ENCODE peak calls at places on chromosome 11, in ten cellular contexts. One of them, this sample, is unnamed.

GRCh38 chr11:70159612-70160570 is 43.2 kb upstream of the FADD start:
- DNase-seq in neural progenitor cell: no peak
- DNase-seq in gastrocnemius medialis: no peak
- DNase-seq in psoas muscle: no peak
- DNase-seq in HAP-1: no peak
- DNase-seq in hepatocyte: no peak
- DNase-seq in right cardiac atrium: peak; percentile 59
- DNase-seq in A673: no peak
- DNase-seq in Peyer's patch: peak; percentile 81
- DNase-seq in transverse colon: peak; percentile 16
- DNase-seq in this sample: peak; percentile 41

GRCh38 chr11:3642071-3642951 is 519 bp upstream of the ART5 start:
- DNase-seq in neural progenitor cell: peak; percentile 97
- DNase-seq in right cardiac atrium: peak; percentile 96
- DNase-seq in Peyer's patch: peak; percentile 82
- DNase-seq in hepatocyte: peak; percentile 95
- DNase-seq in HAP-1: peak; percentile 96
- DNase-seq in transverse colon: peak; percentile 74
- DNase-seq in psoas muscle: peak; percentile 93
- DNase-seq in A673: peak; percentile 74
- DNase-seq in gastrocnemius medialis: peak; percentile 96
- DNase-seq in this sample: peak; percentile 81

GRCh38 chr11:129242855-129243254 is 50.7 kb upstream of the ARHGAP32 start:
- DNase-seq in transverse colon: no peak
- DNase-seq in Peyer's patch: no peak
- DNase-seq in neural progenitor cell: no peak
- DNase-seq in right cardiac atrium: no peak
- DNase-seq in hepatocyte: no peak
- DNase-seq in psoas muscle: no peak
- DNase-seq in gastrocnemius medialis: no peak
- DNase-seq in A673: no peak
- DNase-seq in HAP-1: no peak
- DNase-seq in this sample: no peak

GRCh38 chr11:108732395-108732794 is 67.5 kb downstream of the DDX10 start:
- DNase-seq in transverse colon: no peak
- DNase-seq in right cardiac atrium: no peak
- DNase-seq in neural progenitor cell: no peak
- DNase-seq in Peyer's patch: no peak
- DNase-seq in psoas muscle: no peak
- DNase-seq in HAP-1: no peak
- DNase-seq in A673: no peak
- DNase-seq in hepatocyte: no peak
- DNase-seq in gastrocnemius medialis: no peak
- DNase-seq in this sample: no peak

GRCh38 chr11:113314389-113315301 is at the start of gene TTC12:
- DNase-seq in right cardiac atrium: peak; percentile 98
- DNase-seq in hepatocyte: peak; percentile 97
- DNase-seq in transverse colon: peak; percentile 97
- DNase-seq in psoas muscle: peak; percentile 98
- DNase-seq in Peyer's patch: peak; percentile 98
- DNase-seq in HAP-1: no peak
- DNase-seq in gastrocnemius medialis: peak; percentile 92
- DNase-seq in neural progenitor cell: peak; percentile 94
- DNase-seq in A673: no peak
- DNase-seq in this sample: peak; percentile 99

GRCh38 chr11:111441443-111441842 is 62.4 kb upstream of the POU2AF1 start:
- DNase-seq in gastrocnemius medialis: no peak
- DNase-seq in transverse colon: no peak
- DNase-seq in psoas muscle: no peak
- DNase-seq in neural progenitor cell: no peak
- DNase-seq in HAP-1: no peak
- DNase-seq in A673: no peak
- DNase-seq in right cardiac atrium: no peak
- DNase-seq in hepatocyte: peak; percentile 54
- DNase-seq in Peyer's patch: no peak
- DNase-seq in this sample: no peak

GRCh38 chr11:45894555-45895247 is 9.2 kb downstream of the MAPK8IP1 start:
- DNase-seq in gastrocnemius medialis: no peak
- DNase-seq in Peyer's patch: no peak
- DNase-seq in transverse colon: no peak
- DNase-seq in HAP-1: no peak
- DNase-seq in right cardiac atrium: no peak
- DNase-seq in A673: no peak
- DNase-seq in neural progenitor cell: no peak
- DNase-seq in hepatocyte: no peak
- DNase-seq in psoas muscle: peak; percentile 20
- DNase-seq in this sample: no peak

GRCh38 chr11:280762-281485 is 2.7 kb downstream of the NLRP6 start:
- DNase-seq in transverse colon: no peak
- DNase-seq in Peyer's patch: peak; percentile 62
- DNase-seq in HAP-1: no peak
- DNase-seq in right cardiac atrium: peak; percentile 55
- DNase-seq in hepatocyte: no peak
- DNase-seq in A673: no peak
- DNase-seq in neural progenitor cell: no peak
- DNase-seq in psoas muscle: peak; percentile 48
- DNase-seq in gastrocnemius medialis: no peak
- DNase-seq in this sample: peak; percentile 55

GRCh38 chr11:13834463-13834862 is 128.1 kb upstream of the SPON1 start:
- DNase-seq in right cardiac atrium: no peak
- DNase-seq in neural progenitor cell: peak; percentile 65
- DNase-seq in psoas muscle: no peak
- DNase-seq in transverse colon: no peak
- DNase-seq in Peyer's patch: no peak
- DNase-seq in hepatocyte: no peak
- DNase-seq in HAP-1: peak; percentile 51
- DNase-seq in gastrocnemius medialis: no peak
- DNase-seq in A673: peak; percentile 2
- DNase-seq in this sample: no peak

GRCh38 chr11:75499423-75500305 is 26.1 kb downstream of the GDPD5 start:
- DNase-seq in right cardiac atrium: peak; percentile 78
- DNase-seq in hepatocyte: no peak
- DNase-seq in HAP-1: no peak
- DNase-seq in neural progenitor cell: no peak
- DNase-seq in A673: no peak
- DNase-seq in transverse colon: peak; percentile 32
- DNase-seq in Peyer's patch: no peak
- DNase-seq in gastrocnemius medialis: peak; percentile 81
- DNase-seq in psoas muscle: peak; percentile 84
- DNase-seq in this sample: no peak

GRCh38 chr11:75249704-75250103 is 9.1 kb downstream of the TPBGL start:
- DNase-seq in neural progenitor cell: no peak
- DNase-seq in transverse colon: no peak
- DNase-seq in Peyer's patch: no peak
- DNase-seq in HAP-1: no peak
- DNase-seq in hepatocyte: no peak
- DNase-seq in gastrocnemius medialis: no peak
- DNase-seq in right cardiac atrium: no peak
- DNase-seq in A673: no peak
- DNase-seq in psoas muscle: no peak
- DNase-seq in this sample: no peak

GRCh38 chr11:19714387-19715363 is 2.0 kb downstream of the NAV2 start:
- DNase-seq in transverse colon: no peak
- DNase-seq in gastrocnemius medialis: peak; percentile 37
- DNase-seq in HAP-1: no peak
- DNase-seq in psoas muscle: peak; percentile 67
- DNase-seq in hepatocyte: peak; percentile 38
- DNase-seq in neural progenitor cell: peak; percentile 49
- DNase-seq in right cardiac atrium: peak; percentile 71
- DNase-seq in A673: no peak
- DNase-seq in Peyer's patch: no peak
- DNase-seq in this sample: no peak

GRCh38 chr11:20161230-20161918 is 1.1 kb upstream of the DBX1 start:
- DNase-seq in neural progenitor cell: peak; percentile 68
- DNase-seq in right cardiac atrium: no peak
- DNase-seq in Peyer's patch: no peak
- DNase-seq in gastrocnemius medialis: no peak
- DNase-seq in A673: no peak
- DNase-seq in psoas muscle: no peak
- DNase-seq in hepatocyte: peak; percentile 26
- DNase-seq in HAP-1: peak; percentile 22
- DNase-seq in transverse colon: no peak
- DNase-seq in this sample: no peak

GRCh38 chr11:119370486-119371046 is 10.9 kb downstream of the USP2 start:
- DNase-seq in A673: no peak
- DNase-seq in gastrocnemius medialis: peak; percentile 96
- DNase-seq in HAP-1: no peak
- DNase-seq in Peyer's patch: peak; percentile 77
- DNase-seq in hepatocyte: peak; percentile 51
- DNase-seq in neural progenitor cell: no peak
- DNase-seq in psoas muscle: peak; percentile 89
- DNase-seq in right cardiac atrium: peak; percentile 77
- DNase-seq in transverse colon: peak; percentile 40
- DNase-seq in this sample: no peak

GRCh38 chr11:119367661-119368120 is 13.8 kb downstream of the USP2 start:
- DNase-seq in right cardiac atrium: no peak
- DNase-seq in psoas muscle: peak; percentile 73
- DNase-seq in HAP-1: no peak
- DNase-seq in Peyer's patch: peak; percentile 56
- DNase-seq in neural progenitor cell: no peak
- DNase-seq in gastrocnemius medialis: peak; percentile 77
- DNase-seq in transverse colon: no peak
- DNase-seq in A673: no peak
- DNase-seq in hepatocyte: peak; percentile 67
- DNase-seq in this sample: peak; percentile 60

GRCh38 chr11:119371067-119371601 is 10.4 kb downstream of the USP2 start:
- DNase-seq in gastrocnemius medialis: peak; percentile 85
- DNase-seq in transverse colon: no peak
- DNase-seq in neural progenitor cell: no peak
- DNase-seq in psoas muscle: no peak
- DNase-seq in hepatocyte: no peak
- DNase-seq in A673: no peak
- DNase-seq in right cardiac atrium: no peak
- DNase-seq in HAP-1: no peak
- DNase-seq in Peyer's patch: no peak
- DNase-seq in this sample: no peak

GRCh38 chr11:119368121-119369034 is 13.1 kb downstream of the USP2 start:
- DNase-seq in hepatocyte: peak; percentile 92
- DNase-seq in Peyer's patch: peak; percentile 97
- DNase-seq in gastrocnemius medialis: peak; percentile 98
- DNase-seq in psoas muscle: peak; percentile 97
- DNase-seq in right cardiac atrium: peak; percentile 84
- DNase-seq in HAP-1: peak; percentile 71
- DNase-seq in A673: peak; percentile 80
- DNase-seq in neural progenitor cell: peak; percentile 52
- DNase-seq in transverse colon: peak; percentile 89
- DNase-seq in this sample: peak; percentile 84

GRCh38 chr11:119369035-119369925 is 12.2 kb downstream of the USP2 start:
- DNase-seq in transverse colon: peak; percentile 66
- DNase-seq in gastrocnemius medialis: peak; percentile 88
- DNase-seq in HAP-1: no peak
- DNase-seq in psoas muscle: no peak
- DNase-seq in neural progenitor cell: no peak
- DNase-seq in hepatocyte: peak; percentile 48
- DNase-seq in A673: no peak
- DNase-seq in right cardiac atrium: no peak
- DNase-seq in Peyer's patch: peak; percentile 79
- DNase-seq in this sample: peak; percentile 72
- H3K4me1 ChIP-seq in transverse colon: peaks cover 69% of the 10 kb centered on the region
- H3K4me1 ChIP-seq in gastrocnemius medialis: peaks cover 99% of the 10 kb centered on the region
- H3K4me1 ChIP-seq in HAP-1: peaks cover 16% of the 10 kb centered on the region
- H3K4me1 ChIP-seq in psoas muscle: peaks cover 94% of the 10 kb centered on the region
- H3K4me1 ChIP-seq in neural progenitor cell: peaks cover 20% of the 10 kb centered on the region
- H3K4me1 ChIP-seq in hepatocyte: peaks cover 62% of the 10 kb centered on the region
- H3K4me1 ChIP-seq in A673: peaks cover 40% of the 10 kb centered on the region
- H3K4me1 ChIP-seq in right cardiac atrium: peaks cover 17% of the 10 kb centered on the region
- H3K4me1 ChIP-seq in Peyer's patch: peaks cover 4% of the 10 kb centered on the region
- H3K4me1 ChIP-seq in this sample: peaks cover 54% of the 10 kb centered on the region

GRCh38 chr11:58919561-58919960 is 19.7 kb upstream of the GLYATL1 start:
- DNase-seq in gastrocnemius medialis: no peak
- DNase-seq in psoas muscle: no peak
- DNase-seq in Peyer's patch: no peak
- DNase-seq in hepatocyte: no peak
- DNase-seq in A673: no peak
- DNase-seq in transverse colon: no peak
- DNase-seq in neural progenitor cell: no peak
- DNase-seq in HAP-1: no peak
- DNase-seq in right cardiac atrium: no peak
- DNase-seq in this sample: no peak
- H3K4me1 ChIP-seq in gastrocnemius medialis: no peaks in the 10 kb centered on the region
- H3K4me1 ChIP-seq in psoas muscle: no peaks in the 10 kb centered on the region
- H3K4me1 ChIP-seq in Peyer's patch: no peaks in the 10 kb centered on the region
- H3K4me1 ChIP-seq in hepatocyte: peaks cover 23% of the 10 kb centered on the region
- H3K4me1 ChIP-seq in A673: peaks cover 3% of the 10 kb centered on the region
- H3K4me1 ChIP-seq in transverse colon: peaks cover 15% of the 10 kb centered on the region
- H3K4me1 ChIP-seq in neural progenitor cell: peaks cover 14% of the 10 kb centered on the region
- H3K4me1 ChIP-seq in HAP-1: no peaks in the 10 kb centered on the region
- H3K4me1 ChIP-seq in right cardiac atrium: no peaks in the 10 kb centered on the region
- H3K4me1 ChIP-seq in this sample: peaks cover 10% of the 10 kb centered on the region

DNA sequence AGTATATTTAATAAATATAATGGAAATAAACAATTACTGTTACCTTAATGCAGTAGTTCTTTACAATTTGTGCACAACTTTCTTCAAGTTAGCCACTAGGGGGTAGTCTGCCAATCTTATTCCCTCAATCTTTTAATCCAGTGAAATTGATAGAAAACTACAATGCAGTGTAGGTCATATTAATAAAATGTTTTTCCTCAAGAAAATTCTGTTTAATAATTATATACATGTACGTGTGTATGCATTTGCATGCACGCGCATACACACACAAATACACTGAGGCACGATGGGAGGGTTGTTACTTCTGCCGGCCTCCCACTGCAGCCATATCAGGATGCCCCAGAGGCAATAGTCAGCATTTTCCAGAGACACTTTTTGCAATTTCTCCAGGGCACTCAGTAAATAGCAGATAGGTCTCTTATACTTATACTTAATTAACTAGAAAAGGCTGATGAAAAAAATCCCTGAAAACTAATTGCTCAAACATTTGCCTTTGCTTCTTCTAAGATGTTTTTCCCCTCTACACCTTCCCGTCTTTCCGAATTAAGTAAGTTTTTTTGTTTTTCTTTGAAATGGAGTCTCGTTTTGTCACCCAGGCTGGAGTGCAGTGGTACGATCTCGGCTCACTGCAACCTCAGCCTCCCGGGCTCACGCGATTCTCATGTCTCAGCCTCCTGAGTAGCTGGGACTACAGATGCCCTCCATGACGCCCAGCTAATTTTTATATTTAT is 3.1 kb downstream of the GAB2 start:
- DNase-seq in right cardiac atrium: peak; percentile 39
- DNase-seq in psoas muscle: no peak
- DNase-seq in hepatocyte: peak; percentile 12
- DNase-seq in neural progenitor cell: no peak
- DNase-seq in A673: peak; percentile 54
- DNase-seq in gastrocnemius medialis: no peak
- DNase-seq in transverse colon: no peak
- DNase-seq in Peyer's patch: no peak
- DNase-seq in HAP-1: no peak
- DNase-seq in this sample: no peak
- H3K4me1 ChIP-seq in right cardiac atrium: peaks cover 6% of the 10 kb centered on the region
- H3K4me1 ChIP-seq in psoas muscle: peaks cover 14% of the 10 kb centered on the region
- H3K4me1 ChIP-seq in hepatocyte: peaks cover 10% of the 10 kb centered on the region
- H3K4me1 ChIP-seq in neural progenitor cell: peaks cover 20% of the 10 kb centered on the region
- H3K4me1 ChIP-seq in A673: peaks cover 32% of the 10 kb centered on the region
- H3K4me1 ChIP-seq in gastrocnemius medialis: peaks cover 8% of the 10 kb centered on the region
- H3K4me1 ChIP-seq in transverse colon: peaks cover 19% of the 10 kb centered on the region
- H3K4me1 ChIP-seq in Peyer's patch: peaks cover 5% of the 10 kb centered on the region
- H3K4me1 ChIP-seq in HAP-1: peaks cover 9% of the 10 kb centered on the region
- H3K4me1 ChIP-seq in this sample: peaks cover 9% of the 10 kb centered on the region

DNA sequence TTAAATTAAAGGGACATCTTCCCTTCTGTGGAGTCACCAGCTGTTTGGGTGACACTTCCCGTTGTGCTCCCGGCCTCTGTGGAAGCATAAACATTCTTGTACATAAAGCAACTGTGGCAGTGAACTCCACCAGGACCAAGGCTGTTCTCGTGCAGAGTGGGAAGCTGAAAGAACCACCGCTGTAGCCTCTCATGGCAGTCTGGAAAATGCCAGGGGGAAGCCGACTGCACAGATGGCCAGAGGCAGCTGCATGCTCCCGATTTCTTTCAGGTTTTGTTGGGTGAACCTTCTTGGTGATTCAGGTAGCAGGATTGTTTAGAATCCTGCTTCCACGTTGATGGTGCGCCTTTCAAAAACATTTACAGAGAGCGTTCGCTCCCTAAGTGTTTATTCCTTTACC is 10.4 kb downstream of the UBASH3B start:
- DNase-seq in gastrocnemius medialis: no peak
- DNase-seq in HAP-1: no peak
- DNase-seq in transverse colon: no peak
- DNase-seq in psoas muscle: no peak
- DNase-seq in A673: no peak
- DNase-seq in hepatocyte: no peak
- DNase-seq in Peyer's patch: no peak
- DNase-seq in neural progenitor cell: no peak
- DNase-seq in right cardiac atrium: no peak
- DNase-seq in this sample: no peak
- H3K4me1 ChIP-seq in gastrocnemius medialis: peaks cover 4% of the 10 kb centered on the region
- H3K4me1 ChIP-seq in HAP-1: no peaks in the 10 kb centered on the region
- H3K4me1 ChIP-seq in transverse colon: no peaks in the 10 kb centered on the region
- H3K4me1 ChIP-seq in psoas muscle: no peaks in the 10 kb centered on the region
- H3K4me1 ChIP-seq in A673: peaks cover 19% of the 10 kb centered on the region
- H3K4me1 ChIP-seq in hepatocyte: no peaks in the 10 kb centered on the region
- H3K4me1 ChIP-seq in Peyer's patch: no peaks in the 10 kb centered on the region
- H3K4me1 ChIP-seq in neural progenitor cell: peaks cover 7% of the 10 kb centered on the region
- H3K4me1 ChIP-seq in right cardiac atrium: no peaks in the 10 kb centered on the region
- H3K4me1 ChIP-seq in this sample: no peaks in the 10 kb centered on the region